ENCODE peak calls at places on chromosomes 13 and 19, in six cellular contexts. F, G, C, I, Y and B are unnamed samples.

GRCh38 chr13:74133657-74134201 is 475 bp downstream of the KLF12 start:
- DNase-seq in G (peak), C (peak), Y (peak), I (peak), F (peak), B (peak)

GRCh38 chr13:65855276-65855675 is 1374.9 kb downstream of the PCDH9 start:
- DNase-seq in I (no peak), G (no peak), C (no peak), Y (no peak), F (no peak), B (peak)

GRCh38 chr19:16067205-16067938 is 8.9 kb upstream of the TPM4 start:
- DNase-seq in F (no peak), Y (no peak), C (no peak), I (no peak), G (no peak), B (peak)

GRCh38 chr19:41845051-41845590 is 279 bp downstream of the DMRTC2 start:
- DNase-seq in C (no peak), I (no peak), Y (no peak), F (no peak), G (no peak), B (no peak)

GRCh38 chr13:33186851-33187250 is 98.7 kb downstream of the STARD13 start:
- DNase-seq in G (peak), F (no peak), C (no peak), I (no peak), Y (peak), B (peak)

GRCh38 chr19:13824703-13825102 is 29.5 kb downstream of the ZSWIM4 start:
- DNase-seq in G (no peak), Y (peak), F (no peak), C (no peak), I (no peak), B (no peak)

GRCh38 chr13:44695520-44695919 is 119.4 kb upstream of the TSC22D1 start:
- DNase-seq in I (no peak), G (no peak), Y (no peak), F (no peak), C (no peak), B (no peak)

GRCh38 chr13:42981853-42982252 is 10.2 kb downstream of the EPSTI1 start:
- DNase-seq in F (no peak), G (no peak), Y (peak), I (no peak), C (no peak), B (no peak)

GRCh38 chr19:5271145-5271544 is 69.5 kb downstream of the PTPRS start:
- DNase-seq in G (peak), Y (peak), F (no peak), I (no peak), C (no peak), B (no peak)

GRCh38 chr13:31859546-31859945 is 120.2 kb downstream of the RXFP2 start:
- DNase-seq in C (no peak), Y (no peak), I (no peak), F (no peak), G (no peak), B (no peak)

GRCh38 chr19:9972103-9972502 is 35.8 kb upstream of the OLFM2 start:
- DNase-seq in G (no peak), Y (no peak), C (no peak), F (no peak), I (no peak), B (no peak)

GRCh38 chr13:61833228-61833627 is 417.6 kb upstream of the PCDH20 start:
- DNase-seq in G (no peak), Y (no peak), I (no peak), F (no peak), C (no peak), B (no peak)

GRCh38 chr19:6533746-6534418 is 3.1 kb downstream of the TNFSF9 start:
- DNase-seq in Y (no peak), G (no peak), I (peak), C (peak), F (no peak), B (no peak)

GRCh38 chr19:14413765-14414171 is 5.4 kb downstream of the DDX39A start:
- DNase-seq in I (no peak), C (no peak), F (no peak), G (no peak), Y (no peak), B (peak)

GRCh38 chr13:73090812-73091187 is 32.0 kb downstream of the KLF5 start:
- DNase-seq in F (no peak), G (no peak), I (no peak), Y (no peak), C (no peak), B (no peak)

GRCh38 chr19:49609499-49610092 is 18.6 kb downstream of the PRR12 start:
- DNase-seq in F (no peak), C (no peak), I (no peak), Y (no peak), G (no peak), B (no peak)

GRCh38 chr13:34435338-34435737 is 506.7 kb upstream of the NBEA start:
- DNase-seq in C (no peak), I (no peak), Y (peak), F (no peak), G (peak), B (no peak)

GRCh38 chr13:102399791-102400618 is 1.8 kb downstream of the FGF14 start:
- DNase-seq in I (peak), Y (no peak), G (peak), C (peak), F (no peak), B (no peak)

GRCh38 chr13:90276208-90276607 is 1071.3 kb upstream of the MIR17HG start:
- DNase-seq in Y (no peak), I (no peak), C (no peak), G (no peak), F (no peak), B (no peak)
- H4K91ac ChIP-seq in Y (no peak), I (no peak), C (no peak), G (no peak), F (no peak), B (no peak)

GRCh38 chr13:50721664-50721976 is 121.9 kb downstream of the DLEU7 start:
- DNase-seq in I (no peak), G (no peak), Y (no peak), C (no peak), F (no peak), B (no peak)
- H4K91ac ChIP-seq in I (no peak), G (no peak), Y (no peak), C (no peak), F (no peak), B (no peak)

DNA sequence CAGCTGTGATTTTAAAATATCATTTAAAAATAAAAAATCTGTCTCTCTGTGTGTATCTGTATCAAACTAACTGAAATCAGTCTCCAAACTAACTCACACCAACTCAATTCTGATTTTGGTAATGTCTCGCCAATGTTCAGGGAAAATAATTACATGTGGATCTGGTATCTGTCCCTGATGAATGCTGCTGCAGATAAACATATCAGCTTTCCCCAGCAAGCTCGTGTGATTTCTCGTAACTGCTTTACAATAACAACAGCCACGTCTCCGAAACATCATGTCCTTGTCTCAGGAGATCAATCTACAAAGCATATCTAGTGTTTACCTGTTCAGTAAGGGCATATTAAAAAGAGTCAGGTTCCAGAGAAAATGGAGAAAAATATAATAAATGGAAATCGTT is 129.0 kb downstream of the IRS2 start:
- DNase-seq in G (no peak), F (no peak), Y (no peak), I (no peak), C (no peak), B (no peak)
- H4K91ac ChIP-seq in G (no peak), F (no peak), Y (no peak), I (no peak), C (no peak), B (no peak)

GRCh38 chr13:19958119-19959111 is at the start of gene ZMYM2:
- DNase-seq in F (peak), I (peak), Y (peak), C (peak), G (peak), B (peak)
- H4K91ac ChIP-seq in F (peak), I (peak), Y (peak), C (peak), G (peak), B (peak)

DNA sequence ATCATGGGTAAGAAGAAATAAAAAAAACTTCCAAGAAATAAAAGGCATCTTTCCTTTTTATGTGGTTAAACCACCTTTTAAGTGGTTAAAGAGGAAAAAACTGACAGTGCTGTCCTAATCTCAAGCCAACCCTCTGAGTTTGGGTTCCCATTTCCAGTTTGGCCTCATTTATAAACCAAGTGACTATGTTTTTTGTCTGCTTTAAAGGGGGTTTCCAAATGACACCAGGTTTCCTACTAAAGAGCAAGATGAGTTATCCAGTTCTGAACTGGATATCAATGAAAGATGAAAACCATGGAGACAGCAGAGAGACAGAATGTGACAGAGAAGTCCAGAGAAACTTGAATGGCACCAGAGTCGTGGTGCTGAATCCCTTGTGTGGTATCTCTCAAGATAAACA is 251.5 kb downstream of the ABCC4 start:
- DNase-seq in G (no peak), C (no peak), I (no peak), F (no peak), Y (no peak), B (no peak)
- H4K91ac ChIP-seq in G (no peak), C (no peak), I (no peak), F (no peak), Y (no peak), B (no peak)

GRCh38 chr13:46846736-46847135 is 49.8 kb upstream of the ESD start:
- DNase-seq in F (no peak), I (no peak), C (no peak), G (no peak), Y (no peak), B (no peak)

GRCh38 chr13:46844431-46844830 is 47.5 kb upstream of the ESD start:
- DNase-seq in Y (no peak), C (no peak), F (no peak), G (peak), I (no peak), B (peak)

GRCh38 chr13:46839399-46839798 is 42.4 kb upstream of the ESD start:
- DNase-seq in G (no peak), Y (no peak), F (no peak), I (no peak), C (no peak), B (no peak)

GRCh38 chr13:46850214-46850613 is 46.6 kb downstream of the HTR2A start:
- DNase-seq in Y (no peak), F (no peak), I (no peak), G (peak), C (no peak), B (no peak)

GRCh38 chr13:46845146-46845545 is 48.2 kb upstream of the ESD start:
- DNase-seq in I (no peak), F (no peak), C (no peak), Y (no peak), G (no peak), B (no peak)
- H4K91ac ChIP-seq in I (no peak), F (no peak), C (no peak), Y (no peak), G (no peak), B (no peak)